ENCODE peak calls at places on chromosomes 5 and 9, in ten cellular contexts. M is foreskin fibroblast, O is NCI-H1694, G is HEK293T, K is astrocyte, E is epithelial cell of esophagus, H is T-helper 1 cell, C is activated T-cell treated with anti-CD3 and anti-CD28 coated beads for 1 hour, D is dorsolateral prefrontal cortex, I is HCEC 1CT. V is an unnamed sample.

GRCh38 chr5:135834639-135835529 is at the start of gene SLC25A48:
- DNase-seq in C (no peak), D (peak), O (peak), K (no peak), M (no peak), H (peak), E (peak), I (no peak), G (peak), V (no peak)

GRCh38 chr5:19733612-19734495 is 254.1 kb downstream of the CDH18 start:
- DNase-seq in G (no peak), O (no peak), H (no peak), I (no peak), D (no peak), C (no peak), M (no peak), E (peak), K (no peak), V (no peak)

GRCh38 chr5:179266291-179267070 is 78.8 kb downstream of the ADAMTS2 start:
- DNase-seq in E (no peak), K (no peak), O (no peak), D (no peak), G (no peak), C (no peak), I (no peak), M (no peak), H (no peak), V (peak)

GRCh38 chr5:154298060-154298459 is 107.5 kb downstream of the GALNT10 start:
- DNase-seq in O (no peak), E (no peak), M (no peak), C (no peak), K (no peak), H (no peak), G (no peak), D (no peak), I (no peak), V (no peak)

GRCh38 chr5:172901012-172901780 is 58.0 kb upstream of the RPL26L1 start:
- DNase-seq in E (no peak), K (peak), M (peak), H (no peak), O (no peak), C (no peak), G (peak), I (peak), D (no peak), V (no peak)

GRCh38 chr5:128053291-128053954 is 30.1 kb upstream of the SLC12A2 start:
- DNase-seq in I (peak), M (peak), D (no peak), C (no peak), G (no peak), K (no peak), E (no peak), H (no peak), O (no peak), V (no peak)

GRCh38 chr9:130664191-130665028 is at the start of gene PRDM12:
- DNase-seq in K (no peak), E (no peak), G (no peak), I (no peak), D (no peak), M (peak), H (no peak), O (no peak), C (no peak), V (no peak)

GRCh38 chr5:80206282-80206681 is 49.6 kb downstream of the SERINC5 start:
- DNase-seq in K (peak), H (no peak), G (no peak), D (no peak), E (peak), O (no peak), M (peak), I (no peak), C (no peak), V (no peak)

V was measured in naive thymus-derived CD8-positive, alpha-beta T cell.